ENCODE peak calls at places on chromosomes 5 and 9, in six cellular contexts. L is heart left ventricle, X is cerebellar cortex, Y is adrenal gland, C is adipocyte, O is upper lobe of left lung. H is an unnamed sample.

GRCh38 chr9:128065907-128066712 is 1.0 kb downstream of the NAIF1 start:
- DNase-seq in L (peak; percentile 29), X (no peak), Y (no peak), C (no peak), O (no peak), H (no peak)

GRCh38 chr5:145680169-145680568 is 155.0 kb downstream of the PRELID2 start:
- DNase-seq in L (no peak), X (peak; percentile 6), Y (no peak), C (no peak), O (no peak), H (no peak)

GRCh38 chr5:134554319-134555222 is 29.1 kb downstream of the JADE2 start:
- DNase-seq in L (peak; percentile 94), X (no peak), Y (peak; percentile 98), C (peak; percentile 85), O (peak; percentile 62), H (peak; percentile 45)

GRCh38 chr9:106981396-106982287 is 118.7 kb downstream of the ZNF462 start:
- DNase-seq in L (no peak), X (no peak), Y (no peak), C (no peak), O (no peak), H (no peak)

GRCh38 chr9:97633859-97634485 is 351 bp downstream of the NCBP1 start:
- DNase-seq in L (no peak), X (no peak), Y (no peak), C (no peak), O (no peak), H (no peak)

GRCh38 chr9:95143591-95144561 is 173.6 kb downstream of the FANCC start:
- DNase-seq in L (peak; percentile 80), X (no peak), Y (peak; percentile 80), C (peak; percentile 53), O (peak; percentile 33), H (peak; percentile 65)

GRCh38 chr5:72070519-72070918 is 36.8 kb upstream of the MAP1B start:
- DNase-seq in L (no peak), X (no peak), Y (no peak), C (no peak), O (no peak), H (no peak)

GRCh38 chr5:56610093-56610698 is 205.2 kb upstream of the MAP3K1 start:
- DNase-seq in L (no peak), X (no peak), Y (no peak), C (no peak), O (no peak), H (no peak)

GRCh38 chr5:42013561-42013960 is 88.5 kb downstream of the FBXO4 start:
- DNase-seq in L (no peak), X (no peak), Y (no peak), C (no peak), O (no peak), H (no peak)

GRCh38 chr5:174990909-174991308 is 266.5 kb downstream of the MSX2 start:
- DNase-seq in L (peak; percentile 36), X (no peak), Y (no peak), C (no peak), O (no peak), H (no peak)

GRCh38 chr5:158560170-158560569 is 539.5 kb downstream of the EBF1 start:
- DNase-seq in L (peak; percentile 40), X (no peak), Y (no peak), C (peak; percentile 67), O (no peak), H (no peak)

GRCh38 chr5:16654647-16655334 is 38.0 kb upstream of the RETREG1 start:
- DNase-seq in L (no peak), X (no peak), Y (no peak), C (no peak), O (no peak), H (no peak)

GRCh38 chr9:109064963-109065701 is 51.8 kb upstream of the CTNNAL1 start:
- DNase-seq in L (no peak), X (no peak), Y (no peak), C (peak; percentile 28), O (no peak), H (peak; percentile 59)

GRCh38 chr5:94021246-94021645 is 279.8 kb upstream of the POU5F2 start:
- DNase-seq in L (no peak), X (peak; percentile 43), Y (peak; percentile 65), C (peak; percentile 10), O (no peak), H (peak; percentile 67)

GRCh38 chr9:16352791-16353401 is 517.6 kb downstream of the BNC2 start:
- DNase-seq in L (no peak), X (no peak), Y (peak; percentile 70), C (peak; percentile 63), O (no peak), H (peak; percentile 89)

GRCh38 chr9:71285191-71285656 is 163.8 kb upstream of the TRPM3 start:
- DNase-seq in L (no peak), X (peak; percentile 91), Y (peak; percentile 37), C (peak; percentile 91), O (peak; percentile 24), H (peak; percentile 49)

GRCh38 chr5:79858097-79858723 is 132.9 kb downstream of the MTX3 start:
- DNase-seq in L (peak; percentile 73), X (peak; percentile 66), Y (peak; percentile 42), C (peak; percentile 81), O (peak; percentile 66), H (no peak)